ENCODE peak calls at places on chromosomes 2 and 18, in five cellular contexts. One of them, this sample, is unnamed.

GRCh38 chr2:217399288-217399687 is 539.4 kb upstream of the TNP1 start:
- DNase-seq in cardiac septum: no peak
- DNase-seq in Peyer's patch: no peak
- DNase-seq in Right ventricle myocardium inferior: no peak
- DNase-seq in germinal center: no peak
- DNase-seq in this sample: no peak

GRCh38 chr2:43293744-43294695 is 67.6 kb upstream of the ZFP36L2 start:
- DNase-seq in cardiac septum: no peak
- DNase-seq in Peyer's patch: peak
- DNase-seq in Right ventricle myocardium inferior: no peak
- DNase-seq in germinal center: no peak
- DNase-seq in this sample: peak

GRCh38 chr2:121205321-121205942 is 79.6 kb downstream of the TFCP2L1 start:
- DNase-seq in cardiac septum: peak
- DNase-seq in Peyer's patch: no peak
- DNase-seq in Right ventricle myocardium inferior: no peak
- DNase-seq in germinal center: no peak
- DNase-seq in this sample: peak

GRCh38 chr2:203830294-203831055 is 37.1 kb upstream of the CTLA4 start:
- DNase-seq in cardiac septum: no peak
- DNase-seq in Peyer's patch: no peak
- DNase-seq in Right ventricle myocardium inferior: no peak
- DNase-seq in germinal center: no peak
- DNase-seq in this sample: no peak

GRCh38 chr18:74498712-74499629 is 2.8 kb downstream of the CNDP2 start:
- DNase-seq in cardiac septum: peak
- DNase-seq in Peyer's patch: peak
- DNase-seq in Right ventricle myocardium inferior: peak
- DNase-seq in germinal center: peak
- DNase-seq in this sample: no peak

GRCh38 chr18:59724116-59724515 is 26.9 kb upstream of the CCBE1 start:
- DNase-seq in cardiac septum: no peak
- DNase-seq in Peyer's patch: no peak
- DNase-seq in Right ventricle myocardium inferior: no peak
- DNase-seq in germinal center: no peak
- DNase-seq in this sample: no peak

GRCh38 chr18:48640566-48641270 is 101.9 kb downstream of the CTIF start:
- DNase-seq in cardiac septum: peak
- DNase-seq in Peyer's patch: no peak
- DNase-seq in Right ventricle myocardium inferior: no peak
- DNase-seq in germinal center: no peak
- DNase-seq in this sample: peak

GRCh38 chr2:62966995-62967394 is 83.6 kb upstream of the OTX1 start:
- DNase-seq in cardiac septum: no peak
- DNase-seq in Peyer's patch: no peak
- DNase-seq in Right ventricle myocardium inferior: no peak
- DNase-seq in germinal center: no peak
- DNase-seq in this sample: no peak

GRCh38 chr2:109535217-109535946 is 78.4 kb downstream of the SEPTIN10 start:
- DNase-seq in cardiac septum: peak
- DNase-seq in Peyer's patch: no peak
- DNase-seq in Right ventricle myocardium inferior: no peak
- DNase-seq in germinal center: no peak
- DNase-seq in this sample: no peak